ENCODE peak calls at places on chromosomes 4 and X, in seven cellular contexts. E is NB4, U is T-helper 1 cell, J is left ventricle myocardium superior, C is H54, G is AG09319, A is coronary artery. D is an unnamed sample.

GRCh38 chr4:149371021-149371420 is 444.6 kb downstream of the IQCM start:
- DNase-seq in G (peak), U (no peak), C (peak), E (peak), J (no peak), A (peak), D (no peak)

GRCh38 chr4:628821-629635 is 3.7 kb downstream of the PDE6B start:
- DNase-seq in A (no peak), U (no peak), J (peak), C (no peak), E (no peak), G (no peak), D (no peak)

GRCh38 chr4:22021116-22021515 is 72.5 kb upstream of the KCNIP4 start:
- DNase-seq in A (no peak), E (no peak), C (no peak), G (no peak), J (no peak), U (no peak), D (no peak)

GRCh38 chr4:140790765-140791164 is 34.6 kb upstream of the TBC1D9 start:
- DNase-seq in A (no peak), J (peak), E (peak), C (peak), U (no peak), G (no peak), D (no peak)

GRCh38 chr4:183960021-183960420 is 54.9 kb downstream of the STOX2 start:
- DNase-seq in J (peak), U (no peak), A (no peak), C (peak), G (no peak), E (peak), D (no peak)

GRCh38 chr4:139934786-139935330 is 219.1 kb downstream of the MAML3 start:
- DNase-seq in C (no peak), A (no peak), G (no peak), J (no peak), E (no peak), U (no peak), D (no peak)

GRCh38 chr4:175951794-175952193 is 113.8 kb upstream of the WDR17 start:
- DNase-seq in U (no peak), E (no peak), G (no peak), C (no peak), J (no peak), A (no peak), D (no peak)

GRCh38 chrX:97672138-97672537 is 788.4 kb downstream of the RPA4 start:
- DNase-seq in C (no peak), E (no peak), U (no peak), G (no peak), A (no peak), J (no peak), D (no peak)

GRCh38 chr4:150367326-150367725 is 214.6 kb upstream of the MAB21L2 start:
- DNase-seq in E (no peak), G (no peak), C (no peak), J (no peak), U (no peak), A (no peak), D (no peak)

GRCh38 chr4:136810626-136811025 is 721.7 kb downstream of the PCDH18 start:
- DNase-seq in C (peak), G (no peak), A (no peak), E (no peak), U (no peak), J (no peak), D (no peak)

GRCh38 chrX:149939271-149940014 is 1.2 kb upstream of the EOLA2 start:
- DNase-seq in C (peak), E (peak), G (peak), A (peak), J (peak), U (peak), D (peak)

GRCh38 chrX:81259714-81260395 is 58.0 kb downstream of the SH3BGRL start:
- DNase-seq in E (no peak), U (no peak), J (no peak), G (no peak), A (no peak), C (no peak), D (no peak)

GRCh38 chr4:149426461-149426860 is 389.2 kb downstream of the IQCM start:
- DNase-seq in E (no peak), C (no peak), A (no peak), U (no peak), G (no peak), J (no peak), D (no peak)

GRCh38 chr4:68288046-68288740 is 42.7 kb upstream of the TMPRSS11B start:
- DNase-seq in G (no peak), J (no peak), E (no peak), U (no peak), C (no peak), A (no peak), D (no peak)

GRCh38 chr4:37825943-37826281 is 574 bp upstream of the PGM2 start:
- DNase-seq in U (no peak), E (peak), C (no peak), G (no peak), J (no peak), A (no peak), D (no peak)

GRCh38 chrX:123173833-123174232 is 10.2 kb upstream of the GRIA3 start:
- DNase-seq in C (no peak), E (peak), G (no peak), U (no peak), J (no peak), A (no peak), D (no peak)

GRCh38 chr4:164012396-164013027 is 518.0 kb downstream of the TMA16 start:
- DNase-seq in U (no peak), C (peak), A (no peak), E (peak), G (no peak), J (no peak), D (no peak)

GRCh38 chr4:2833671-2834000 is 10.0 kb upstream of the ADD1 start:
- DNase-seq in E (no peak), J (no peak), U (no peak), G (no peak), A (no peak), C (no peak), D (no peak)

GRCh38 chrX:133294126-133294525 is 76.0 kb upstream of the TFDP3 start:
- DNase-seq in J (no peak), G (no peak), U (no peak), E (no peak), A (no peak), C (peak), D (no peak)

GRCh38 chrX:9147086-9147485 is 113.2 kb upstream of the FAM9B start:
- DNase-seq in U (no peak), J (no peak), A (no peak), E (no peak), G (no peak), C (no peak), D (no peak)

GRCh38 chr4:13413719-13414437 is 70.3 kb downstream of the RAB28 start:
- DNase-seq in J (no peak), G (no peak), A (no peak), C (no peak), E (no peak), U (no peak), D (no peak)

GRCh38 chr4:153233761-153234371 is 29.6 kb downstream of the TRIM2 start:
- DNase-seq in G (peak), J (no peak), E (no peak), A (no peak), C (peak), U (no peak), D (no peak)

GRCh38 chr4:163523791-163524365 is 29.4 kb downstream of the TMA16 start:
- DNase-seq in U (no peak), A (no peak), G (no peak), J (no peak), C (no peak), E (no peak), D (no peak)

GRCh38 chr4:169128902-169129301 is 118.8 kb upstream of the CBR4 start:
- DNase-seq in U (no peak), G (no peak), E (no peak), A (no peak), C (no peak), J (no peak), D (no peak)

GRCh38 chr4:38856046-38856445 is 571 bp downstream of the TLR6 start:
- DNase-seq in G (no peak), A (no peak), E (peak), J (no peak), U (no peak), C (no peak), D (no peak)

GRCh38 chr4:142474398-142475087 is 371.6 kb downstream of the INPP4B start:
- DNase-seq in J (no peak), A (no peak), C (peak), U (no peak), E (no peak), G (no peak), D (no peak)

GRCh38 chr4:85427123-85427522 is 47.8 kb upstream of the ARHGAP24 start:
- DNase-seq in A (no peak), C (no peak), U (no peak), J (no peak), E (no peak), G (no peak), D (no peak)

GRCh38 chrX:101417190-101417589 is 9.2 kb downstream of the HNRNPH2 start:
- DNase-seq in U (no peak), A (no peak), G (no peak), E (no peak), J (no peak), C (no peak), D (no peak)

GRCh38 chr4:175671491-175671934 is 140.6 kb downstream of the GPM6A start:
- DNase-seq in J (no peak), G (no peak), U (no peak), E (no peak), A (no peak), C (no peak), D (no peak)

GRCh38 chr4:45370370-45370769 is 644.0 kb upstream of the GNPDA2 start:
- DNase-seq in A (no peak), U (no peak), J (no peak), C (no peak), G (no peak), E (no peak), D (no peak)